ENCODE peak calls at places on chromosomes 5 and 9, in four cellular contexts. E is CD4-positive, CD25-positive, alpha-beta regulatory T cell; K is astrocyte; W is colonic mucosa. D is an unnamed sample.
A peak's percentile ranks its signal among the peaks of the same experiment; 100 is the strongest.

GRCh38 chr9:20865357-20865756 is 166.1 kb downstream of the HACD4 start:
- DNase-seq in W (no peak), K (no peak), E (no peak), D (no peak)

GRCh38 chr5:132258102-132259060 is 885 bp downstream of the PDLIM4 start:
- DNase-seq in W (peak; percentile 23), E (no peak), K (peak; percentile 50), D (peak; percentile 47)

GRCh38 chr5:107370569-107370968 is 300.2 kb downstream of the EFNA5 start:
- DNase-seq in W (no peak), E (no peak), K (no peak), D (no peak)

GRCh38 chr5:36606437-36607113 is at the start of gene SLC1A3:
- DNase-seq in E (peak; percentile 37), K (peak; percentile 81), W (peak; percentile 48), D (peak; percentile 69)

GRCh38 chr9:97548379-97548778 is 46.9 kb downstream of the TMOD1 start:
- DNase-seq in E (no peak), K (no peak), W (no peak), D (no peak)

GRCh38 chr5:173310861-173311515 is 17.2 kb downstream of the STC2 start:
- DNase-seq in K (no peak), W (no peak), E (no peak), D (no peak)

GRCh38 chr9:6818292-6818922 is 60.6 kb downstream of the KDM4C start:
- DNase-seq in W (peak; percentile 43), K (no peak), E (no peak), D (no peak)

GRCh38 chr5:149517461-149518122 is 33.6 kb downstream of the CSNK1A1 start:
- DNase-seq in K (no peak), E (no peak), W (no peak), D (no peak)

GRCh38 chr5:75021229-75021628 is 31.1 kb downstream of the GCNT4 start:
- DNase-seq in K (no peak), W (no peak), E (no peak), D (no peak)

GRCh38 chr5:154850255-154851062 is at the start of gene FAXDC2:
- DNase-seq in E (no peak), W (peak; percentile 60), K (peak; percentile 82), D (no peak)

GRCh38 chr5:124236366-124237231 is 509.8 kb downstream of the ZNF608 start:
- DNase-seq in K (no peak), E (no peak), W (no peak), D (peak; percentile 26)

GRCh38 chr9:89923961-89924504 is 319.2 kb downstream of the GADD45G start:
- DNase-seq in K (peak; percentile 33), E (peak; percentile 20), W (no peak), D (no peak)

GRCh38 chr5:96614110-96614691 is 48.0 kb upstream of the CAST start:
- DNase-seq in K (peak; percentile 93), W (peak; percentile 83), E (peak; percentile 65), D (peak; percentile 95)

GRCh38 chr9:22238809-22239684 is 207.6 kb upstream of the DMRTA1 start:
- DNase-seq in E (peak; percentile 65), W (no peak), K (peak; percentile 56), D (no peak)

GRCh38 chr9:131323629-131324028 is 34.1 kb downstream of the PLPP7 start:
- DNase-seq in K (no peak), W (no peak), E (no peak), D (no peak)

GRCh38 chr5:1525624-1525985 is 1.8 kb upstream of the LPCAT1 start:
- DNase-seq in K (no peak), W (no peak), E (no peak), D (no peak)

GRCh38 chr9:91359734-91360470 is 1.8 kb downstream of the AUH start:
- DNase-seq in W (no peak), E (peak; percentile 58), K (no peak), D (peak; percentile 10)

GRCh38 chr9:95067057-95067456 is 250.5 kb downstream of the FANCC start:
- DNase-seq in K (no peak), W (no peak), E (no peak), D (no peak)

GRCh38 chr9:95070549-95071021 is 246.9 kb downstream of the FANCC start:
- DNase-seq in W (no peak), E (no peak), K (no peak), D (no peak)

GRCh38 chr9:95071450-95071849 is 246.1 kb downstream of the FANCC start:
- DNase-seq in K (no peak), E (no peak), W (no peak), D (no peak)

GRCh38 chr9:95065224-95065623 is 252.3 kb downstream of the FANCC start:
- DNase-seq in K (no peak), W (no peak), E (no peak), D (no peak)

DNA sequence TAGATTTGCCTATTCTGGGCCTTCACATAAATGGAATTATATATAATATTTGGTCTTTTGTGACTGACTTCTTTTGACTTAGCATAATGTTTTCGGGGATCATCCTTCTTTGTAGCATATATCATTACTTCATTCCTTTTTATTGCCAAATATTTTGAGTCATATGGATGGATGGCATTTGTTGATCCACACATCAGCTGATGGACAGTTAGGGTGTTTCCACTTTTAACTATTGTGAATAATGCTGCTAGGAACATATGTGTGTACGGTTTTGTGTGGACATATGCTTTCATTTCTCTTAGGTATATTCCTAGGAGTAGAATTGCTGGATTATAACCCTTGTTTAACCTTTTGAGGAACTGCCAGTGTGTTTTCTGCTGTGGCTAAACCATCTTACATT is 249.6 kb downstream of the FANCC start:
- DNase-seq in K (no peak), E (no peak), W (no peak), D (no peak)
- H3K27ac ChIP-seq in K (no peak overlapping the region), E (no peak overlapping the region), W (peak overlapping the region; percentile 20), D (no peak overlapping the region)

GRCh38 chr5:172143875-172144274 is 44.1 kb downstream of the STK10 start:
- DNase-seq in W (no peak), K (no peak), E (no peak), D (no peak)
- H3K27ac ChIP-seq in W (peak overlapping the region; percentile 53), K (no peak overlapping the region), E (no peak overlapping the region), D (no peak overlapping the region)

GRCh38 chr9:120434532-120434931 is 145.4 kb downstream of the CDK5RAP2 start:
- DNase-seq in K (peak; percentile 84), E (no peak), W (peak; percentile 27), D (no peak)
- H3K27ac ChIP-seq in K (no peak overlapping the region), E (no peak overlapping the region), W (no peak overlapping the region), D (no peak overlapping the region)

GRCh38 chr5:81779935-81780266 is 29.0 kb upstream of the SSBP2 start:
- DNase-seq in K (no peak), E (no peak), W (no peak), D (no peak)

GRCh38 chr5:81776258-81776657 is 25.4 kb upstream of the SSBP2 start:
- DNase-seq in W (peak; percentile 38), E (no peak), K (no peak), D (no peak)

GRCh38 chr5:81779125-81779934 is 28.4 kb upstream of the SSBP2 start:
- DNase-seq in K (no peak), W (peak; percentile 58), E (peak; percentile 71), D (no peak)

GRCh38 chr5:81782811-81783210 is 31.9 kb upstream of the SSBP2 start:
- DNase-seq in W (no peak), K (no peak), E (no peak), D (no peak)

DNA sequence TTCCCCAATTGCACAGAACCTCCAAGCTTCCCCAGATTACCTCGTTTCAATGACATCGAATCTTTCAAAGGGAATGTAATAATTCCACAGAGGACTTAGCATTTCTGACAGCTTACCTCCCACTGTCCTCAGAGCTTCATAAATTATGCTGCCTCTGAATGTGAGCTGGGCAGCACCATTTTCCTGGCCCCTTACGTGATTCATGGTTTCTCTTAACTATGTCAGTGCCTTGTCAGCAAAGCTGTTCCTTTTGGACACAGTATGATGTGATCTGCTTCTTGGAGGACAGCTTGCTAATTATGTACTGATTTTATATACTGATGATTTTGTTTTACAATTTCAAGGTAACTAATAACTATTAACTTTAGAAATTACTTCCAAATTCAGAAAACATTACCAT is 27.7 kb upstream of the SSBP2 start:
- DNase-seq in K (peak; percentile 71), W (no peak), E (no peak), D (no peak)
- H3K27ac ChIP-seq in K (peak overlapping the region; percentile 7), W (peak overlapping the region; percentile 75), E (peak overlapping the region; percentile 61), D (peak overlapping the region; percentile 81)

GRCh38 chr5:98397081-98397480 is 376.4 kb upstream of the RGMB start:
- DNase-seq in W (no peak), K (peak; percentile 71), E (no peak), D (no peak)

GRCh38 chr5:98401645-98402044 is 371.8 kb upstream of the RGMB start:
- DNase-seq in K (no peak), W (no peak), E (no peak), D (no peak)

GRCh38 chr5:98403131-98403530 is 370.3 kb upstream of the RGMB start:
- DNase-seq in E (no peak), K (no peak), W (no peak), D (no peak)

GRCh38 chr5:98398465-98398864 is 375.0 kb upstream of the RGMB start:
- DNase-seq in K (no peak), W (no peak), E (no peak), D (no peak)

DNA sequence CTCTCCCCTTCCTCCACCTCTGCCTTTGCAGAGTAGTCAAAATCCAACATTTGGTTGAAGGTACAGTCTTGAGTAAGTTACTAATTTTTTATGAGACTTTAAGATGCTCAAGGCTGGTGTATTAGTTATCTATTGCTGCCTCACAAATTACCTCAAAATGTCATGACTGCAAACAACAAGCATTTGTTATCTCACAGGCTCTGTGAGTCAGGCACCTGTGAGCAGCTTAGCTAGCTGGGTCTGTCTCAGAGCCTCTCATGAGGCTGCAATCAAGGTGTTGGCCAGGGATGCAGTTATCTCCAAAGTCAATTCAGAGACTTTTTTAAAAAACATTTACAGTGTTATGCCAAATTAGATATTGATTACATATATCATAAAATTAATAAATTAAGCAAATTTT is 371.3 kb upstream of the RGMB start:
- DNase-seq in K (no peak), E (no peak), W (no peak), D (no peak)
- H3K27ac ChIP-seq in K (no peak overlapping the region), E (no peak overlapping the region), W (no peak overlapping the region), D (no peak overlapping the region)

DNA sequence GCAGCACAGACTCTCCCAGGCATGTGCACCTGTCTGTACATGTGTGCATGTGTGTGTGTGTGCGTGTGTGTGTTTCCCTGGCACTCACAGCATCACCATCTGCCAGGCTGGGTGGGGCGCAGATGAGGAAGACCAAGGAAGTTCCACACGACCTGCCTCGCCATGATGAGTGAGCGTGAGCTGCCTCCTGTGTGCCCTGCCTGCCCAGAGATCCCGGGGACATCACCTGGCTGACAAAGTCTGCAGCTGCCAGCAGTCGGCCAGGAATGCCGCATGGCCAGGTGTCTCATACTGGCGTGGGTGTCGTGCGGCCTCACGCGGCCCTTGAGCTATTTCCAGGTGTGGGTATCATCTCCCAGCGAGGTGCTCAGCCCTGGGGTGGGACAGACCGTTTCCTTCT is 3.9 kb upstream of the GPSM1 start:
- DNase-seq in E (no peak), W (no peak), K (no peak), D (peak; percentile 32)
- H3K27ac ChIP-seq in E (no peak overlapping the region), W (no peak overlapping the region), K (no peak overlapping the region), D (no peak overlapping the region)

D was measured in foreskin keratinocyte.